ENCODE peak calls at places on chromosomes 3 and 15, in eight cellular contexts. B is NCI-H446 treated with DMSO at 0.1 percent for 48 hours; K is NCI-H1694 treated with DMSO at 0.1 percent for 48 hours; Z is stromal cell of bone marrow; V is T-helper 17 cell; W is AG09309; P is activated CD4-positive, alpha-beta T cell treated with anti-CD3 and anti-CD28 coated beads, Interleukin-2, amount 50 U/mL, for 24 hours; M is iris pigment epithelial cell. I is an unnamed sample.
A peak's percentile ranks its signal among the peaks of the same experiment; 100 is the strongest.

GRCh38 chr15:39828374-39828931 is 45.8 kb upstream of the FSIP1 start:
- DNase-seq in B (peak; percentile 1), K (no peak), Z (no peak), V (no peak), W (no peak), P (no peak), M (peak; percentile 98), I (peak; percentile 16)

GRCh38 chr15:92409006-92409405 is 15.3 kb downstream of the ST8SIA2 start:
- DNase-seq in B (no peak), K (no peak), Z (no peak), V (no peak), W (no peak), P (no peak), M (no peak), I (no peak)

GRCh38 chr3:42547401-42547945 is 34.3 kb downstream of the SEC22C start:
- DNase-seq in B (no peak), K (peak; percentile 0), Z (no peak), V (peak; percentile 63), W (peak; percentile 3), P (peak; percentile 57), M (peak; percentile 53), I (peak; percentile 80)

GRCh38 chr3:141426404-141427034 is 58.2 kb downstream of the ZBTB38 start:
- DNase-seq in B (no peak), K (no peak), Z (no peak), V (no peak), W (no peak), P (no peak), M (peak; percentile 86), I (peak; percentile 16)

GRCh38 chr3:135627057-135627456 is 338.5 kb upstream of the PPP2R3A start:
- DNase-seq in B (no peak), K (no peak), Z (no peak), V (no peak), W (no peak), P (no peak), M (no peak), I (no peak)

GRCh38 chr3:159517105-159517504 is 471.5 kb upstream of the IL12A start:
- DNase-seq in B (no peak), K (no peak), Z (no peak), V (no peak), W (no peak), P (no peak), M (no peak), I (no peak)

GRCh38 chr15:78567541-78567940 is 2.2 kb downstream of the CHRNA5 start:
- DNase-seq in B (no peak), K (no peak), Z (no peak), V (no peak), W (no peak), P (no peak), M (no peak), I (no peak)

GRCh38 chr3:76436895-76437294 is 603.0 kb upstream of the ROBO2 start:
- DNase-seq in B (no peak), K (no peak), Z (peak; percentile 11), V (no peak), W (peak; percentile 28), P (no peak), M (peak; percentile 73), I (no peak)

GRCh38 chr15:68208641-68209240 is 3.6 kb upstream of the CALML4 start:
- DNase-seq in B (no peak), K (no peak), Z (no peak), V (no peak), W (no peak), P (no peak), M (no peak), I (no peak)

GRCh38 chr15:75227663-75228280 is 26.1 kb downstream of the C15orf39 start:
- DNase-seq in B (no peak), K (no peak), Z (no peak), V (no peak), W (no peak), P (no peak), M (no peak), I (no peak)

GRCh38 chr15:68986292-68986691 is 28.2 kb upstream of the NOX5 start:
- DNase-seq in B (no peak), K (no peak), Z (no peak), V (no peak), W (no peak), P (no peak), M (no peak), I (no peak)

GRCh38 chr3:114563720-114564119 is 269.9 kb downstream of the TIGIT start:
- DNase-seq in B (no peak), K (no peak), Z (no peak), V (no peak), W (no peak), P (no peak), M (no peak), I (no peak)

GRCh38 chr3:35200056-35200455 is 439.3 kb upstream of the ARPP21 start:
- DNase-seq in B (peak; percentile 66), K (no peak), Z (no peak), V (no peak), W (no peak), P (no peak), M (peak; percentile 38), I (no peak)

GRCh38 chr15:32998979-32999677 is 195.4 kb downstream of the FMN1 start:
- DNase-seq in B (no peak), K (no peak), Z (no peak), V (no peak), W (no peak), P (no peak), M (no peak), I (no peak)

GRCh38 chr3:16513141-16514020 is at the start of gene RFTN1:
- DNase-seq in B (no peak), K (no peak), Z (no peak), V (peak; percentile 27), W (no peak), P (no peak), M (peak; percentile 78), I (peak; percentile 60)

I was measured in nephron progenitor cell.